ENCODE peak calls at places on chromosomes 3 and 15, in five cellular contexts. I is GM12878, F is H1, K is HepG2, Z is K562. D is an unnamed sample.

GRCh38 chr3:127588675-127589577 is 1.6 kb downstream of the TPRA1 start:
- DNase-seq in I (no peak), F (no peak), K (peak; percentile 23), Z (peak; percentile 33), D (no peak)

GRCh38 chr15:94004697-94005096 is 226.7 kb upstream of the MCTP2 start:
- DNase-seq in I (no peak), F (no peak), K (no peak), Z (no peak), D (no peak)

GRCh38 chr3:18443670-18444596 is 18.8 kb upstream of the SATB1 start:
- DNase-seq in I (no peak), F (peak; percentile 73), K (no peak), Z (no peak), D (peak; percentile 67)

GRCh38 chr3:161222662-161223061 is 1.6 kb downstream of the NMD3 start:
- DNase-seq in I (no peak), F (no peak), K (no peak), Z (no peak), D (no peak)

GRCh38 chr15:26891448-26891881 is 24.6 kb downstream of the GABRA5 start:
- DNase-seq in I (no peak), F (peak; percentile 93), K (peak; percentile 36), Z (peak; percentile 61), D (peak; percentile 90)

GRCh38 chr3:147393261-147393964 is 12.9 kb downstream of the ZIC4 start:
- DNase-seq in I (no peak), F (peak; percentile 88), K (no peak), Z (no peak), D (peak; percentile 86)

GRCh38 chr15:88905576-88905975 is 7.6 kb downstream of the MFGE8 start:
- DNase-seq in I (no peak), F (no peak), K (no peak), Z (no peak), D (no peak)

GRCh38 chr3:111521881-111522280 is 20.1 kb upstream of the CD96 start:
- DNase-seq in I (no peak), F (no peak), K (no peak), Z (no peak), D (no peak)

GRCh38 chr3:126131881-126132750 is 48.2 kb upstream of the SLC41A3 start:
- DNase-seq in I (no peak), F (peak; percentile 38), K (no peak), Z (no peak), D (peak; percentile 5)

GRCh38 chr3:78139166-78139565 is 1099.3 kb downstream of the ROBO2 start:
- DNase-seq in I (no peak), F (no peak), K (no peak), Z (no peak), D (no peak)

GRCh38 chr15:45630958-45631691 is 3.7 kb upstream of the SQOR start:
- DNase-seq in I (no peak), F (no peak), K (no peak), Z (no peak), D (no peak)

GRCh38 chr3:85801955-85802354 is 843.2 kb downstream of the CADM2 start:
- DNase-seq in I (no peak), F (no peak), K (peak; percentile 20), Z (peak; percentile 8), D (peak; percentile 31)

GRCh38 chr3:1007890-1008289 is 84.9 kb upstream of the CNTN6 start:
- DNase-seq in I (no peak), F (no peak), K (no peak), Z (no peak), D (no peak)

GRCh38 chr3:134711284-134711683 is 60.5 kb upstream of the KY start:
- DNase-seq in I (no peak), F (no peak), K (no peak), Z (no peak), D (no peak)

GRCh38 chr15:68051109-68051508 is 3.0 kb upstream of the PIAS1 start:
- DNase-seq in I (no peak), F (no peak), K (no peak), Z (no peak), D (no peak)

GRCh38 chr15:55587321-55588069 is 650 bp downstream of the PYGO1 start:
- DNase-seq in I (no peak), F (peak; percentile 70), K (peak; percentile 31), Z (no peak), D (peak; percentile 52)

GRCh38 chr3:172152869-172153268 is 113.5 kb downstream of the FNDC3B start:
- DNase-seq in I (no peak), F (no peak), K (no peak), Z (no peak), D (no peak)

GRCh38 chr3:35648347-35648746 is 9.0 kb downstream of the ARPP21 start:
- DNase-seq in I (no peak), F (no peak), K (no peak), Z (no peak), D (no peak)

GRCh38 chr15:63019539-63020109 is 22.9 kb upstream of the TPM1 start:
- DNase-seq in I (no peak), F (no peak), K (peak; percentile 50), Z (no peak), D (peak; percentile 58)

GRCh38 chr3:114552527-114552812 is 258.6 kb downstream of the TIGIT start:
- DNase-seq in I (no peak), F (no peak), K (no peak), Z (no peak), D (no peak)

GRCh38 chr15:52728899-52729298 is 49.7 kb upstream of the ATOSA start:
- DNase-seq in I (no peak), F (no peak), K (no peak), Z (no peak), D (no peak)

GRCh38 chr15:85870216-85871014 is 75.7 kb upstream of the KLHL25 start:
- DNase-seq in I (no peak), F (no peak), K (no peak), Z (no peak), D (no peak)

GRCh38 chr15:36978625-36979024 is 121.7 kb downstream of the MEIS2 start:
- DNase-seq in I (no peak), F (no peak), K (no peak), Z (no peak), D (no peak)

GRCh38 chr15:61621146-61621545 is 392.0 kb upstream of the RORA start:
- DNase-seq in I (no peak), F (peak; percentile 57), K (peak; percentile 6), Z (peak; percentile 69), D (peak; percentile 57)

DNA sequence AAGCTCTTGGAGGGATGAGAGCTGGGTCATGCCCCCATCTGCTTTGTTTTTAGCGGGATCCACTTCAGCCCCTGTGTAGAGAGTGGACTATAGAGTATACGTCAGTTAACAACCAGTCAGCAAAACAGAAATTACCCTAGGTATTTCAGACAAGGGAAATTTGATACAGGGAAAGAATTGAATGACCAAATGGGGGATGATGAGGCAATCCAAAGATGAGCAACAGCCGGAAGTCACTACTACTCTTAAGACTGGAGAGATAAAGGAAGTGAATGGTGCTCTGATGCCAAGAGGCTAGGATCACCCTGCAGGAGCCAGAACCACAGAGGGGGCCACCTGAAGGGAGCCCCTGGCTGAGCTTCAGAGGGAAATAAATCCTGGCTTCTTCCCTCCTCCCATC is 1.7 kb upstream of the GPR62 start:
- DNase-seq in I (no peak), F (no peak), K (no peak), Z (no peak), D (no peak)
- TF ChIP-seq ATF2 in I (no peak), F (no peak), K (no peak), Z (no peak), D (no peak)

GRCh38 chr15:39685999-39686613 is 96.5 kb downstream of the FSIP1 start:
- DNase-seq in I (no peak), F (no peak), K (peak; percentile 43), Z (peak; percentile 53), D (peak; percentile 30)

GRCh38 chr15:39685367-39685766 is 97.3 kb downstream of the FSIP1 start:
- DNase-seq in I (no peak), F (no peak), K (no peak), Z (no peak), D (no peak)

GRCh38 chr15:39680868-39681267 is 100.0 kb downstream of the THBS1 start:
- DNase-seq in I (no peak), F (no peak), K (no peak), Z (no peak), D (no peak)

GRCh38 chr15:39684215-39684614 is 98.4 kb downstream of the FSIP1 start:
- DNase-seq in I (no peak), F (no peak), K (no peak), Z (no peak), D (no peak)

DNA sequence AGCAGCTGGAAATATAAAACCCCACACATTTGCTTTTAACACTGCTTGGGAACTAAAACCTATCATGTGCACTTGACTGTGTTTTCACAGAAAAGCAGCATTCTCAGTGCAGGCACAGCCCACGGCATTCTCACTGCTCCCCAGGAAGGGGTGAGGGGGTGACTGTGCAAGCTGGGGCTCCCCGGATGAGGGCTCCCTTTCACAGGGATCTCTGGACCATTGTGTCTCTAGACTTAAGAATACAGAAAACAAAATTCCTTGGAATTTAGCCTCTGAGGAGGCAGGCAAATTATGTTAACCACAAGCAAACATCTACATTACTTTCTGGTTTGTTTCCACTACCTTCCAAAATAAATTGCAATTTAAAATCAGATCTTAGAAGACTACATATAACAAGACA is 100.3 kb downstream of the FSIP1 start:
- DNase-seq in I (no peak), F (no peak), K (no peak), Z (no peak), D (no peak)
- TF ChIP-seq ATF2 in I (no peak), F (no peak), K (no peak), Z (no peak), D (no peak)

GRCh38 chr3:132659370-132660055 is at the start of gene ACAD11:
- DNase-seq in I (peak; percentile 35), F (peak; percentile 77), K (peak; percentile 57), Z (peak; percentile 41), D (peak; percentile 61)

GRCh38 chr3:132660056-132660744 is at the start of gene UBA5:
- DNase-seq in I (peak; percentile 30), F (peak; percentile 83), K (peak; percentile 32), Z (peak; percentile 56), D (peak; percentile 53)

GRCh38 chr3:132662212-132662611 is 2.1 kb downstream of the UBA5 start:
- DNase-seq in I (no peak), F (no peak), K (no peak), Z (no peak), D (no peak)

GRCh38 chr3:132660745-132661067 is 577 bp downstream of the UBA5 start:
- DNase-seq in I (no peak), F (no peak), K (no peak), Z (no peak), D (no peak)

DNA sequence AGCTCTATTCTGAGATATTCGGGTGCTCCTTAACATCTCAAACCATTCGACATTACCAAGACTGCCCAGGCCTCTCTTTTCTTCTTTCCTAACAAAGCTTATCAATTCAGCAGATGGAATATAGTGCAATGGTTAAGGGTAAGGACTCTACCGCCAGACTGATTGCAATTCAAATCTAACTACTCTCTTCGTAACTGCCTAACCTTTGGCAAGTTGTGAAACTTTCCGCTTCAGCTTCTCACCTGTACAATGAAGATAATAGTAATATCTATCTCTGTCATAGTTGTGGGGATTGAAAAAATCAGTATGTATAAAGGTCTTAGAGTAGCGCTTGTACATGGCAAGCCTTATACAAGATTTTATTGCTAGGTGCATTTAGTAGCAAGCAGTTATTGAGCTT is 991 bp downstream of the UBA5 start:
- DNase-seq in I (no peak), F (no peak), K (no peak), Z (no peak), D (no peak)
- TF ChIP-seq ATF2 in I (no peak), F (no peak), K (no peak), Z (no peak), D (no peak)

DNA sequence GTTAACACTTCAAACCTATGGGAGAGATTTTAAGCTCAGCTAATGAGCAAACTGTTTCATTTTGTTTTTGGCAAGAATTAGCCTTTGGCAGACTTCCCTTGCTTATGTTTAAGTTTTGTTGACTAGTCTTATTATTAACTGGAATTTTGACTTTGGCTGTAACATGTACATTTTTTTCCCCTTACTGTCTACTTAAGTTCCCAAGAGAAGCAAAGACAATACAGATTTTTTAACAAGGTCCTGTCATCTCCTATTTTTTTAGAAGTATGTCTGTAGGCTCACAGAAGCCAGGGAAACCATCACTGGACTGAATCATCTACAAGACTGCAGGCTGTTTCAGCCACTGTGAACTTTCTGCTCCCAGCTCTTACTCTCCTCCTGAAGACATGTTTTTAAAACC is 74.3 kb downstream of the DGKG start:
- DNase-seq in I (no peak), F (no peak), K (no peak), Z (no peak), D (no peak)
- TF ChIP-seq ATF2 in I (no peak), F (no peak), K (no peak), Z (no peak), D (no peak)